ENCODE peak calls at places on chromosomes 4 and X, in four cellular contexts. One of them, this sample, is unnamed.
A peak's percentile ranks its signal among the peaks of the same experiment; 100 is the strongest.

GRCh38 chrX:41559662-41560061 is 112.5 kb downstream of the NYX start:
- DNase-seq in AG04450: peak; percentile 77
- DNase-seq in fibroblast of lung: peak; percentile 76
- DNase-seq in A549: no peak
- DNase-seq in this sample: no peak

GRCh38 chrX:108019382-108019857 is 25.4 kb upstream of the VSIG1 start:
- DNase-seq in A549: no peak
- DNase-seq in fibroblast of lung: no peak
- DNase-seq in AG04450: no peak
- DNase-seq in this sample: no peak

GRCh38 chr4:3239998-3240920 is 8.7 kb upstream of the MSANTD1 start:
- DNase-seq in AG04450: no peak
- DNase-seq in A549: no peak
- DNase-seq in fibroblast of lung: no peak
- DNase-seq in this sample: no peak

GRCh38 chrX:55452825-55453124 is 848 bp downstream of the MAGEH1 start:
- DNase-seq in AG04450: no peak
- DNase-seq in A549: no peak
- DNase-seq in fibroblast of lung: no peak
- DNase-seq in this sample: no peak

GRCh38 chr4:53432528-53433424 is 55.3 kb downstream of the FIP1L1 start:
- DNase-seq in fibroblast of lung: no peak
- DNase-seq in A549: no peak
- DNase-seq in AG04450: no peak
- DNase-seq in this sample: no peak

GRCh38 chr4:16894406-16894805 is 4.0 kb downstream of the LDB2 start:
- DNase-seq in AG04450: no peak
- DNase-seq in A549: no peak
- DNase-seq in fibroblast of lung: no peak
- DNase-seq in this sample: no peak

GRCh38 chr4:52780627-52781354 is 29.6 kb upstream of the ERVMER34-1 start:
- DNase-seq in fibroblast of lung: peak; percentile 8
- DNase-seq in AG04450: no peak
- DNase-seq in A549: peak; percentile 6
- DNase-seq in this sample: no peak

GRCh38 chr4:3317656-3318211 is 24.9 kb downstream of the RGS12 start:
- DNase-seq in AG04450: no peak
- DNase-seq in A549: no peak
- DNase-seq in fibroblast of lung: no peak
- DNase-seq in this sample: no peak

GRCh38 chrX:41332408-41332987 is 1.5 kb upstream of the DDX3X start:
- DNase-seq in AG04450: no peak
- DNase-seq in A549: peak; percentile 49
- DNase-seq in fibroblast of lung: peak; percentile 37
- DNase-seq in this sample: no peak

GRCh38 chrX:40237745-40238178 is 140.0 kb upstream of the BCOR start:
- DNase-seq in fibroblast of lung: no peak
- DNase-seq in A549: no peak
- DNase-seq in AG04450: no peak
- DNase-seq in this sample: no peak

GRCh38 chr4:124155239-124155638 is 557.3 kb downstream of the ANKRD50 start:
- DNase-seq in AG04450: no peak
- DNase-seq in fibroblast of lung: no peak
- DNase-seq in A549: no peak
- DNase-seq in this sample: no peak

GRCh38 chr4:39636786-39637185 is 1.9 kb downstream of the SMIM14 start:
- DNase-seq in fibroblast of lung: peak; percentile 47
- DNase-seq in AG04450: no peak
- DNase-seq in A549: no peak
- DNase-seq in this sample: no peak

GRCh38 chrX:149370097-149370496 is 135.0 kb downstream of the IDS start:
- DNase-seq in A549: no peak
- DNase-seq in fibroblast of lung: no peak
- DNase-seq in AG04450: no peak
- DNase-seq in this sample: no peak

GRCh38 chrX:150736478-150736877 is 43.3 kb downstream of the MTMR1 start:
- DNase-seq in fibroblast of lung: no peak
- DNase-seq in AG04450: no peak
- DNase-seq in A549: no peak
- DNase-seq in this sample: no peak

GRCh38 chrX:94908171-94908570 is 1234.2 kb downstream of the FAM133A start:
- DNase-seq in AG04450: no peak
- DNase-seq in fibroblast of lung: no peak
- DNase-seq in A549: no peak
- DNase-seq in this sample: no peak

GRCh38 chr4:154877110-154877760 is 96.2 kb downstream of the RBM46 start:
- DNase-seq in fibroblast of lung: peak; percentile 10
- DNase-seq in A549: peak; percentile 62
- DNase-seq in AG04450: no peak
- DNase-seq in this sample: no peak

GRCh38 chrX:39936886-39937770 is 160.6 kb downstream of the BCOR start:
- DNase-seq in AG04450: no peak
- DNase-seq in fibroblast of lung: no peak
- DNase-seq in A549: no peak
- DNase-seq in this sample: no peak

GRCh38 chr4:41177016-41177415 is 37.3 kb downstream of the APBB2 start:
- DNase-seq in AG04450: no peak
- DNase-seq in fibroblast of lung: peak; percentile 73
- DNase-seq in A549: peak; percentile 16
- DNase-seq in this sample: no peak

GRCh38 chrX:150508018-150508417 is 60.4 kb upstream of the MTM1 start:
- DNase-seq in fibroblast of lung: no peak
- DNase-seq in A549: no peak
- DNase-seq in AG04450: no peak
- DNase-seq in this sample: no peak

GRCh38 chr4:54898941-54899340 is 226.5 kb downstream of the KDR start:
- DNase-seq in fibroblast of lung: no peak
- DNase-seq in A549: no peak
- DNase-seq in AG04450: no peak
- DNase-seq in this sample: no peak

GRCh38 chr4:123830920-123831319 is 434.3 kb downstream of the SPRY1 start:
- DNase-seq in A549: no peak
- DNase-seq in fibroblast of lung: no peak
- DNase-seq in AG04450: no peak
- DNase-seq in this sample: no peak

GRCh38 chr4:7845493-7846124 is 94.1 kb downstream of the AFAP1 start:
- DNase-seq in fibroblast of lung: peak; percentile 40
- DNase-seq in AG04450: no peak
- DNase-seq in A549: peak; percentile 39
- DNase-seq in this sample: no peak

GRCh38 chrX:110944793-110945466 is 149.3 kb upstream of the CHRDL1 start:
- DNase-seq in A549: no peak
- DNase-seq in fibroblast of lung: no peak
- DNase-seq in AG04450: no peak
- DNase-seq in this sample: no peak

GRCh38 chrX:8147216-8147615 is 23.9 kb downstream of the VCX2 start:
- DNase-seq in fibroblast of lung: peak; percentile 17
- DNase-seq in AG04450: no peak
- DNase-seq in A549: no peak
- DNase-seq in this sample: no peak

GRCh38 chr4:144355809-144356757 is 215.6 kb upstream of the GYPA start:
- DNase-seq in AG04450: peak; percentile 32
- DNase-seq in A549: peak; percentile 73
- DNase-seq in fibroblast of lung: peak; percentile 94
- DNase-seq in this sample: peak; percentile 12

GRCh38 chrX:114611018-114611619 is 27.2 kb downstream of the HTR2C start:
- DNase-seq in A549: peak; percentile 32
- DNase-seq in AG04450: peak; percentile 7
- DNase-seq in fibroblast of lung: peak; percentile 51
- DNase-seq in this sample: no peak

GRCh38 chr4:54281060-54281781 is 52.1 kb downstream of the PDGFRA start:
- DNase-seq in AG04450: peak; percentile 82
- DNase-seq in fibroblast of lung: peak; percentile 94
- DNase-seq in A549: peak; percentile 20
- DNase-seq in this sample: no peak

GRCh38 chr4:86497131-86497530 is 97.0 kb upstream of the PTPN13 start:
- DNase-seq in AG04450: no peak
- DNase-seq in fibroblast of lung: no peak
- DNase-seq in A549: no peak
- DNase-seq in this sample: no peak

GRCh38 chr4:25223770-25224375 is 10.0 kb upstream of the PI4K2B start:
- DNase-seq in AG04450: no peak
- DNase-seq in fibroblast of lung: peak; percentile 52
- DNase-seq in A549: peak; percentile 61
- DNase-seq in this sample: no peak

GRCh38 chr4:445410-445809 is 53.5 kb downstream of the ZNF721 start:
- DNase-seq in AG04450: no peak
- DNase-seq in fibroblast of lung: no peak
- DNase-seq in A549: no peak
- DNase-seq in this sample: no peak

GRCh38 chr4:173039617-173040176 is 128.9 kb upstream of the GALNT7 start:
- DNase-seq in A549: no peak
- DNase-seq in fibroblast of lung: peak; percentile 18
- DNase-seq in AG04450: no peak
- DNase-seq in this sample: no peak

GRCh38 chr4:165517216-165517615 is 138.4 kb downstream of the CPE start:
- DNase-seq in A549: no peak
- DNase-seq in fibroblast of lung: no peak
- DNase-seq in AG04450: no peak
- DNase-seq in this sample: no peak

GRCh38 chrX:84187501-84188319 is at the start of gene RPS6KA6:
- DNase-seq in fibroblast of lung: peak; percentile 18
- DNase-seq in AG04450: no peak
- DNase-seq in A549: peak; percentile 40
- DNase-seq in this sample: no peak

GRCh38 chr4:2462218-2462991 is 6.5 kb upstream of the RNF4 start:
- DNase-seq in A549: peak; percentile 65
- DNase-seq in fibroblast of lung: peak; percentile 75
- DNase-seq in AG04450: peak; percentile 27
- DNase-seq in this sample: peak; percentile 73

GRCh38 chr4:184972996-184973395 is 45.3 kb upstream of the HELT start:
- DNase-seq in fibroblast of lung: no peak
- DNase-seq in A549: no peak
- DNase-seq in AG04450: no peak
- DNase-seq in this sample: no peak

GRCh38 chr4:182384496-182385155 is 141.4 kb downstream of the TENM3 start:
- DNase-seq in A549: no peak
- DNase-seq in fibroblast of lung: peak; percentile 51
- DNase-seq in AG04450: no peak
- DNase-seq in this sample: no peak

GRCh38 chr4:136769717-136770116 is 762.6 kb downstream of the PCDH18 start:
- DNase-seq in fibroblast of lung: no peak
- DNase-seq in A549: no peak
- DNase-seq in AG04450: no peak
- DNase-seq in this sample: no peak
- TF ChIP-seq CTCF in fibroblast of lung: no peak
- TF ChIP-seq CTCF in A549: no peak
- TF ChIP-seq CTCF in AG04450: no peak
- TF ChIP-seq CTCF in this sample: no peak

GRCh38 chr4:88814043-88814617 is 116.5 kb upstream of the NAP1L5 start:
- DNase-seq in A549: no peak
- DNase-seq in AG04450: no peak
- DNase-seq in fibroblast of lung: no peak
- DNase-seq in this sample: no peak
- TF ChIP-seq CTCF in A549: no peak
- TF ChIP-seq CTCF in AG04450: no peak
- TF ChIP-seq CTCF in fibroblast of lung: no peak
- TF ChIP-seq CTCF in this sample: no peak

GRCh38 chr4:104909376-104909775 is 237.3 kb upstream of the TET2 start:
- DNase-seq in A549: no peak
- DNase-seq in AG04450: no peak
- DNase-seq in fibroblast of lung: no peak
- DNase-seq in this sample: no peak
- TF ChIP-seq CTCF in A549: no peak
- TF ChIP-seq CTCF in AG04450: no peak
- TF ChIP-seq CTCF in fibroblast of lung: no peak
- TF ChIP-seq CTCF in this sample: no peak

DNA sequence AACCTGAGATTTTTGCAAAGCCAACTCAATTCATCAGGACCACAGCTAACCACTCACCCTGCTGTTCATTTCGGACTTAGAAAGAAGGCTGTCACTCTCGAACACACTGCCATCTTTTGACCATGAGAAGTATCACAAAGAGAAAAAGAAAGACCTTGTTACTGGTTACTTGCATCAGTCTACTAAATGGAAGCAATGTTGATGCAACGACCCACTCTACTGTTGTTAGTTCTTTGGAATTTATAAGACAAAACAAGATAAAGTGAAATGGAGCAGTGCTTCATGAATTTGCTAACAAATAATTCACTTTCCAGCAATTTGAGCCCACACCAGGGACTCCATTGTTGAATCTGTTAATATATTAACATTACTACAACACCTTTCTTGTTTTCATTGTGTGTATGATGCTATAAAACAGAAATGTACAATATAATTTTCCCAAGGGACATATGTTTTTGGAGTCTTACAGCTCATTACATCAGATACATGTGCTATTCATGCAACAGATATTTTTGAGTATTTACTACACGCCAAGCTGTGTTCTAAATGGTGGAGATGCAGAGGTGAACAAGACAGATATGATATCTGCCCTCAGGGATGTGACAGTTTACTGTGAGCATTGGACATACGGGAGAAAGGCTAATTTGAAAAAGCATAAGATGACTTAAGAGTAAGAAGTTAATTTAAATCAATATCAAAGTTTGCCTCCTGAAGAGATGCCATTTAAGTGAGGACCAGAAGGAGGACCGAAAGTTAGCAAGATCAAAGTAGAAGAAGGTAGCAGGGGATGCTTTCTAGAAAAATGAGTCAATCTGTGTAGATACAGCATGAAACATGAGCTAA is 87.2 kb downstream of the AREG start:
- DNase-seq in AG04450: peak; percentile 59
- DNase-seq in A549: peak; percentile 90
- DNase-seq in fibroblast of lung: peak; percentile 98
- DNase-seq in this sample: no peak
- TF ChIP-seq CTCF in AG04450: peak; percentile 64
- TF ChIP-seq CTCF in A549: peak; percentile 63
- TF ChIP-seq CTCF in fibroblast of lung: peak; percentile 65
- TF ChIP-seq CTCF in this sample: peak; percentile 57